ENCODE peak calls at places on chromosomes 6 and 20, in six cellular contexts. One of them, this sample, is unnamed.

GRCh38 chr6:44044154-44044539 is 83.1 kb downstream of the MRPL14 start:
- DNase-seq in cerebellum: no peak
- DNase-seq in activated naive CD4-positive, alpha-beta T cell treated with anti-CD3 and anti-CD28 coated beads for 36 hours: no peak
- DNase-seq in neural progenitor cell: no peak
- DNase-seq in stimulated activated CD8-positive, alpha-beta memory T cell treated with anti-CD3 and anti-CD28 coated beads, Interleukin-15, amount 100 ng/mL, for 1 hour: no peak
- DNase-seq in Caki2: peak
- DNase-seq in this sample: no peak

GRCh38 chr20:38871560-38871953 is 54.7 kb upstream of the FAM83D start:
- DNase-seq in activated naive CD4-positive, alpha-beta T cell treated with anti-CD3 and anti-CD28 coated beads for 36 hours: no peak
- DNase-seq in cerebellum: no peak
- DNase-seq in Caki2: no peak
- DNase-seq in neural progenitor cell: no peak
- DNase-seq in stimulated activated CD8-positive, alpha-beta memory T cell treated with anti-CD3 and anti-CD28 coated beads, Interleukin-15, amount 100 ng/mL, for 1 hour: no peak
- DNase-seq in this sample: no peak

GRCh38 chr20:17421493-17421892 is 109.7 kb downstream of the BFSP1 start:
- DNase-seq in activated naive CD4-positive, alpha-beta T cell treated with anti-CD3 and anti-CD28 coated beads for 36 hours: no peak
- DNase-seq in stimulated activated CD8-positive, alpha-beta memory T cell treated with anti-CD3 and anti-CD28 coated beads, Interleukin-15, amount 100 ng/mL, for 1 hour: no peak
- DNase-seq in Caki2: no peak
- DNase-seq in neural progenitor cell: no peak
- DNase-seq in cerebellum: no peak
- DNase-seq in this sample: no peak

GRCh38 chr6:115768469-115768868 is 292.2 kb downstream of the FRK start:
- DNase-seq in Caki2: no peak
- DNase-seq in activated naive CD4-positive, alpha-beta T cell treated with anti-CD3 and anti-CD28 coated beads for 36 hours: no peak
- DNase-seq in stimulated activated CD8-positive, alpha-beta memory T cell treated with anti-CD3 and anti-CD28 coated beads, Interleukin-15, amount 100 ng/mL, for 1 hour: no peak
- DNase-seq in neural progenitor cell: no peak
- DNase-seq in cerebellum: no peak
- DNase-seq in this sample: no peak

GRCh38 chr6:110590821-110591351 is 114.5 kb upstream of the SLC22A16 start:
- DNase-seq in neural progenitor cell: no peak
- DNase-seq in Caki2: no peak
- DNase-seq in cerebellum: no peak
- DNase-seq in stimulated activated CD8-positive, alpha-beta memory T cell treated with anti-CD3 and anti-CD28 coated beads, Interleukin-15, amount 100 ng/mL, for 1 hour: no peak
- DNase-seq in activated naive CD4-positive, alpha-beta T cell treated with anti-CD3 and anti-CD28 coated beads for 36 hours: no peak
- DNase-seq in this sample: no peak

GRCh38 chr20:45934046-45934586 is 367 bp upstream of the PCIF1 start:
- DNase-seq in Caki2: no peak
- DNase-seq in neural progenitor cell: peak
- DNase-seq in cerebellum: peak
- DNase-seq in stimulated activated CD8-positive, alpha-beta memory T cell treated with anti-CD3 and anti-CD28 coated beads, Interleukin-15, amount 100 ng/mL, for 1 hour: peak
- DNase-seq in activated naive CD4-positive, alpha-beta T cell treated with anti-CD3 and anti-CD28 coated beads for 36 hours: no peak
- DNase-seq in this sample: no peak

GRCh38 chr6:90293319-90293937 is 3.2 kb downstream of the BACH2 start:
- DNase-seq in stimulated activated CD8-positive, alpha-beta memory T cell treated with anti-CD3 and anti-CD28 coated beads, Interleukin-15, amount 100 ng/mL, for 1 hour: no peak
- DNase-seq in activated naive CD4-positive, alpha-beta T cell treated with anti-CD3 and anti-CD28 coated beads for 36 hours: no peak
- DNase-seq in Caki2: peak
- DNase-seq in cerebellum: no peak
- DNase-seq in neural progenitor cell: peak
- DNase-seq in this sample: no peak

GRCh38 chr6:138499303-138499991 is at the start of gene NHSL1:
- DNase-seq in activated naive CD4-positive, alpha-beta T cell treated with anti-CD3 and anti-CD28 coated beads for 36 hours: no peak
- DNase-seq in stimulated activated CD8-positive, alpha-beta memory T cell treated with anti-CD3 and anti-CD28 coated beads, Interleukin-15, amount 100 ng/mL, for 1 hour: no peak
- DNase-seq in Caki2: peak
- DNase-seq in cerebellum: no peak
- DNase-seq in neural progenitor cell: peak
- DNase-seq in this sample: no peak

GRCh38 chr20:44188752-44189151 is 1.8 kb upstream of the JPH2 start:
- DNase-seq in neural progenitor cell: no peak
- DNase-seq in Caki2: no peak
- DNase-seq in activated naive CD4-positive, alpha-beta T cell treated with anti-CD3 and anti-CD28 coated beads for 36 hours: no peak
- DNase-seq in cerebellum: no peak
- DNase-seq in stimulated activated CD8-positive, alpha-beta memory T cell treated with anti-CD3 and anti-CD28 coated beads, Interleukin-15, amount 100 ng/mL, for 1 hour: no peak
- DNase-seq in this sample: no peak

GRCh38 chr20:59291740-59292139 is 8.7 kb upstream of the EDN3 start:
- DNase-seq in neural progenitor cell: no peak
- DNase-seq in activated naive CD4-positive, alpha-beta T cell treated with anti-CD3 and anti-CD28 coated beads for 36 hours: no peak
- DNase-seq in cerebellum: no peak
- DNase-seq in stimulated activated CD8-positive, alpha-beta memory T cell treated with anti-CD3 and anti-CD28 coated beads, Interleukin-15, amount 100 ng/mL, for 1 hour: no peak
- DNase-seq in Caki2: no peak
- DNase-seq in this sample: no peak

GRCh38 chr20:34264141-34264540 is 22.9 kb downstream of the ASIP start:
- DNase-seq in activated naive CD4-positive, alpha-beta T cell treated with anti-CD3 and anti-CD28 coated beads for 36 hours: no peak
- DNase-seq in stimulated activated CD8-positive, alpha-beta memory T cell treated with anti-CD3 and anti-CD28 coated beads, Interleukin-15, amount 100 ng/mL, for 1 hour: no peak
- DNase-seq in Caki2: no peak
- DNase-seq in cerebellum: no peak
- DNase-seq in neural progenitor cell: no peak
- DNase-seq in this sample: no peak

GRCh38 chr20:17969276-17969883 is 562 bp downstream of the MGME1 start:
- DNase-seq in activated naive CD4-positive, alpha-beta T cell treated with anti-CD3 and anti-CD28 coated beads for 36 hours: peak
- DNase-seq in stimulated activated CD8-positive, alpha-beta memory T cell treated with anti-CD3 and anti-CD28 coated beads, Interleukin-15, amount 100 ng/mL, for 1 hour: no peak
- DNase-seq in Caki2: no peak
- DNase-seq in cerebellum: peak
- DNase-seq in neural progenitor cell: peak
- DNase-seq in this sample: peak

GRCh38 chr20:62832212-62832922 is 15.5 kb downstream of the COL9A3 start:
- DNase-seq in stimulated activated CD8-positive, alpha-beta memory T cell treated with anti-CD3 and anti-CD28 coated beads, Interleukin-15, amount 100 ng/mL, for 1 hour: no peak
- DNase-seq in Caki2: no peak
- DNase-seq in activated naive CD4-positive, alpha-beta T cell treated with anti-CD3 and anti-CD28 coated beads for 36 hours: no peak
- DNase-seq in neural progenitor cell: no peak
- DNase-seq in cerebellum: no peak
- DNase-seq in this sample: no peak

GRCh38 chr6:154127638-154128037 is 88.6 kb downstream of the OPRM1 start:
- DNase-seq in neural progenitor cell: peak
- DNase-seq in Caki2: no peak
- DNase-seq in stimulated activated CD8-positive, alpha-beta memory T cell treated with anti-CD3 and anti-CD28 coated beads, Interleukin-15, amount 100 ng/mL, for 1 hour: no peak
- DNase-seq in cerebellum: no peak
- DNase-seq in activated naive CD4-positive, alpha-beta T cell treated with anti-CD3 and anti-CD28 coated beads for 36 hours: no peak
- DNase-seq in this sample: no peak

GRCh38 chr20:3654326-3655031 is 8.7 kb downstream of the GFRA4 start:
- DNase-seq in cerebellum: no peak
- DNase-seq in neural progenitor cell: no peak
- DNase-seq in activated naive CD4-positive, alpha-beta T cell treated with anti-CD3 and anti-CD28 coated beads for 36 hours: no peak
- DNase-seq in Caki2: no peak
- DNase-seq in stimulated activated CD8-positive, alpha-beta memory T cell treated with anti-CD3 and anti-CD28 coated beads, Interleukin-15, amount 100 ng/mL, for 1 hour: no peak
- DNase-seq in this sample: no peak

GRCh38 chr20:14355791-14356190 is 18.4 kb upstream of the FLRT3 start:
- DNase-seq in cerebellum: no peak
- DNase-seq in activated naive CD4-positive, alpha-beta T cell treated with anti-CD3 and anti-CD28 coated beads for 36 hours: no peak
- DNase-seq in neural progenitor cell: no peak
- DNase-seq in stimulated activated CD8-positive, alpha-beta memory T cell treated with anti-CD3 and anti-CD28 coated beads, Interleukin-15, amount 100 ng/mL, for 1 hour: no peak
- DNase-seq in Caki2: no peak
- DNase-seq in this sample: no peak

GRCh38 chr20:34825530-34826362 is at the start of gene NCOA6:
- DNase-seq in cerebellum: peak
- DNase-seq in Caki2: peak
- DNase-seq in neural progenitor cell: peak
- DNase-seq in stimulated activated CD8-positive, alpha-beta memory T cell treated with anti-CD3 and anti-CD28 coated beads, Interleukin-15, amount 100 ng/mL, for 1 hour: peak
- DNase-seq in activated naive CD4-positive, alpha-beta T cell treated with anti-CD3 and anti-CD28 coated beads for 36 hours: peak
- DNase-seq in this sample: peak

GRCh38 chr20:43670423-43670822 is 3.5 kb downstream of the MYBL2 start:
- DNase-seq in activated naive CD4-positive, alpha-beta T cell treated with anti-CD3 and anti-CD28 coated beads for 36 hours: no peak
- DNase-seq in cerebellum: no peak
- DNase-seq in Caki2: no peak
- DNase-seq in neural progenitor cell: no peak
- DNase-seq in stimulated activated CD8-positive, alpha-beta memory T cell treated with anti-CD3 and anti-CD28 coated beads, Interleukin-15, amount 100 ng/mL, for 1 hour: no peak
- DNase-seq in this sample: no peak

GRCh38 chr20:23640018-23640872 is 2.5 kb upstream of the CST3 start:
- DNase-seq in stimulated activated CD8-positive, alpha-beta memory T cell treated with anti-CD3 and anti-CD28 coated beads, Interleukin-15, amount 100 ng/mL, for 1 hour: no peak
- DNase-seq in Caki2: no peak
- DNase-seq in cerebellum: no peak
- DNase-seq in activated naive CD4-positive, alpha-beta T cell treated with anti-CD3 and anti-CD28 coated beads for 36 hours: no peak
- DNase-seq in neural progenitor cell: no peak
- DNase-seq in this sample: no peak

GRCh38 chr6:33197431-33198048 is 2.9 kb downstream of the RXRB start:
- DNase-seq in cerebellum: peak
- DNase-seq in neural progenitor cell: peak
- DNase-seq in activated naive CD4-positive, alpha-beta T cell treated with anti-CD3 and anti-CD28 coated beads for 36 hours: peak
- DNase-seq in stimulated activated CD8-positive, alpha-beta memory T cell treated with anti-CD3 and anti-CD28 coated beads, Interleukin-15, amount 100 ng/mL, for 1 hour: no peak
- DNase-seq in Caki2: peak
- DNase-seq in this sample: no peak

GRCh38 chr6:27839303-27840081 is 72.7 kb downstream of the OR2B2 start:
- DNase-seq in cerebellum: no peak
- DNase-seq in Caki2: peak
- DNase-seq in neural progenitor cell: peak
- DNase-seq in activated naive CD4-positive, alpha-beta T cell treated with anti-CD3 and anti-CD28 coated beads for 36 hours: peak
- DNase-seq in stimulated activated CD8-positive, alpha-beta memory T cell treated with anti-CD3 and anti-CD28 coated beads, Interleukin-15, amount 100 ng/mL, for 1 hour: no peak
- DNase-seq in this sample: no peak

GRCh38 chr6:26022737-26023136 is 60.1 kb downstream of the TRIM38 start:
- DNase-seq in activated naive CD4-positive, alpha-beta T cell treated with anti-CD3 and anti-CD28 coated beads for 36 hours: no peak
- DNase-seq in cerebellum: no peak
- DNase-seq in Caki2: no peak
- DNase-seq in stimulated activated CD8-positive, alpha-beta memory T cell treated with anti-CD3 and anti-CD28 coated beads, Interleukin-15, amount 100 ng/mL, for 1 hour: no peak
- DNase-seq in neural progenitor cell: no peak
- DNase-seq in this sample: no peak

GRCh38 chr20:4341804-4342560 is 326.6 kb upstream of the RNF24 start:
- DNase-seq in Caki2: no peak
- DNase-seq in cerebellum: no peak
- DNase-seq in stimulated activated CD8-positive, alpha-beta memory T cell treated with anti-CD3 and anti-CD28 coated beads, Interleukin-15, amount 100 ng/mL, for 1 hour: no peak
- DNase-seq in activated naive CD4-positive, alpha-beta T cell treated with anti-CD3 and anti-CD28 coated beads for 36 hours: no peak
- DNase-seq in neural progenitor cell: peak
- DNase-seq in this sample: no peak

GRCh38 chr20:45670139-45670538 is at the start of gene WFDC11:
- DNase-seq in stimulated activated CD8-positive, alpha-beta memory T cell treated with anti-CD3 and anti-CD28 coated beads, Interleukin-15, amount 100 ng/mL, for 1 hour: no peak
- DNase-seq in activated naive CD4-positive, alpha-beta T cell treated with anti-CD3 and anti-CD28 coated beads for 36 hours: no peak
- DNase-seq in cerebellum: no peak
- DNase-seq in Caki2: no peak
- DNase-seq in neural progenitor cell: no peak
- DNase-seq in this sample: no peak

GRCh38 chr6:142942805-142943227 is 2.2 kb downstream of the HIVEP2 start:
- DNase-seq in cerebellum: peak
- DNase-seq in stimulated activated CD8-positive, alpha-beta memory T cell treated with anti-CD3 and anti-CD28 coated beads, Interleukin-15, amount 100 ng/mL, for 1 hour: no peak
- DNase-seq in Caki2: peak
- DNase-seq in activated naive CD4-positive, alpha-beta T cell treated with anti-CD3 and anti-CD28 coated beads for 36 hours: no peak
- DNase-seq in neural progenitor cell: no peak
- DNase-seq in this sample: no peak

GRCh38 chr6:157761926-157762325 is 61.1 kb upstream of the SNX9 start:
- DNase-seq in cerebellum: no peak
- DNase-seq in activated naive CD4-positive, alpha-beta T cell treated with anti-CD3 and anti-CD28 coated beads for 36 hours: no peak
- DNase-seq in neural progenitor cell: no peak
- DNase-seq in Caki2: no peak
- DNase-seq in stimulated activated CD8-positive, alpha-beta memory T cell treated with anti-CD3 and anti-CD28 coated beads, Interleukin-15, amount 100 ng/mL, for 1 hour: no peak
- DNase-seq in this sample: no peak

GRCh38 chr6:47262226-47262625 is 47.5 kb downstream of the TNFRSF21 start:
- DNase-seq in neural progenitor cell: no peak
- DNase-seq in activated naive CD4-positive, alpha-beta T cell treated with anti-CD3 and anti-CD28 coated beads for 36 hours: no peak
- DNase-seq in stimulated activated CD8-positive, alpha-beta memory T cell treated with anti-CD3 and anti-CD28 coated beads, Interleukin-15, amount 100 ng/mL, for 1 hour: no peak
- DNase-seq in Caki2: no peak
- DNase-seq in cerebellum: no peak
- DNase-seq in this sample: no peak

GRCh38 chr6:158232445-158233213 is 64.5 kb downstream of the GTF2H5 start:
- DNase-seq in Caki2: peak
- DNase-seq in neural progenitor cell: peak
- DNase-seq in cerebellum: peak
- DNase-seq in stimulated activated CD8-positive, alpha-beta memory T cell treated with anti-CD3 and anti-CD28 coated beads, Interleukin-15, amount 100 ng/mL, for 1 hour: peak
- DNase-seq in activated naive CD4-positive, alpha-beta T cell treated with anti-CD3 and anti-CD28 coated beads for 36 hours: peak
- DNase-seq in this sample: peak

GRCh38 chr20:46025376-46025783 is 3.6 kb upstream of the SLC12A5 start:
- DNase-seq in neural progenitor cell: peak
- DNase-seq in activated naive CD4-positive, alpha-beta T cell treated with anti-CD3 and anti-CD28 coated beads for 36 hours: no peak
- DNase-seq in Caki2: no peak
- DNase-seq in stimulated activated CD8-positive, alpha-beta memory T cell treated with anti-CD3 and anti-CD28 coated beads, Interleukin-15, amount 100 ng/mL, for 1 hour: no peak
- DNase-seq in cerebellum: peak
- DNase-seq in this sample: no peak

GRCh38 chr6:39420300-39421265 is 98.1 kb upstream of the KCNK16 start:
- DNase-seq in cerebellum: no peak
- DNase-seq in neural progenitor cell: no peak
- DNase-seq in stimulated activated CD8-positive, alpha-beta memory T cell treated with anti-CD3 and anti-CD28 coated beads, Interleukin-15, amount 100 ng/mL, for 1 hour: no peak
- DNase-seq in Caki2: no peak
- DNase-seq in activated naive CD4-positive, alpha-beta T cell treated with anti-CD3 and anti-CD28 coated beads for 36 hours: no peak
- DNase-seq in this sample: no peak

GRCh38 chr6:41963371-41963770 is 21.8 kb upstream of the CCND3 start:
- DNase-seq in stimulated activated CD8-positive, alpha-beta memory T cell treated with anti-CD3 and anti-CD28 coated beads, Interleukin-15, amount 100 ng/mL, for 1 hour: no peak
- DNase-seq in Caki2: no peak
- DNase-seq in activated naive CD4-positive, alpha-beta T cell treated with anti-CD3 and anti-CD28 coated beads for 36 hours: peak
- DNase-seq in neural progenitor cell: no peak
- DNase-seq in cerebellum: no peak
- DNase-seq in this sample: no peak

GRCh38 chr20:22763257-22763906 is 179.0 kb upstream of the FOXA2 start:
- DNase-seq in stimulated activated CD8-positive, alpha-beta memory T cell treated with anti-CD3 and anti-CD28 coated beads, Interleukin-15, amount 100 ng/mL, for 1 hour: no peak
- DNase-seq in Caki2: peak
- DNase-seq in cerebellum: no peak
- DNase-seq in activated naive CD4-positive, alpha-beta T cell treated with anti-CD3 and anti-CD28 coated beads for 36 hours: no peak
- DNase-seq in neural progenitor cell: no peak
- DNase-seq in this sample: no peak

GRCh38 chr6:45822269-45822812 is 193.3 kb downstream of the CLIC5 start:
- DNase-seq in activated naive CD4-positive, alpha-beta T cell treated with anti-CD3 and anti-CD28 coated beads for 36 hours: peak
- DNase-seq in stimulated activated CD8-positive, alpha-beta memory T cell treated with anti-CD3 and anti-CD28 coated beads, Interleukin-15, amount 100 ng/mL, for 1 hour: no peak
- DNase-seq in cerebellum: no peak
- DNase-seq in Caki2: no peak
- DNase-seq in neural progenitor cell: no peak
- DNase-seq in this sample: no peak

GRCh38 chr6:69729870-69730449 is 66.8 kb downstream of the LMBRD1 start:
- DNase-seq in stimulated activated CD8-positive, alpha-beta memory T cell treated with anti-CD3 and anti-CD28 coated beads, Interleukin-15, amount 100 ng/mL, for 1 hour: no peak
- DNase-seq in neural progenitor cell: no peak
- DNase-seq in Caki2: no peak
- DNase-seq in activated naive CD4-positive, alpha-beta T cell treated with anti-CD3 and anti-CD28 coated beads for 36 hours: no peak
- DNase-seq in cerebellum: peak
- DNase-seq in this sample: no peak

GRCh38 chr6:20411953-20412352 is 10.3 kb downstream of the E2F3 start:
- DNase-seq in activated naive CD4-positive, alpha-beta T cell treated with anti-CD3 and anti-CD28 coated beads for 36 hours: no peak
- DNase-seq in Caki2: no peak
- DNase-seq in neural progenitor cell: no peak
- DNase-seq in stimulated activated CD8-positive, alpha-beta memory T cell treated with anti-CD3 and anti-CD28 coated beads, Interleukin-15, amount 100 ng/mL, for 1 hour: no peak
- DNase-seq in cerebellum: no peak
- DNase-seq in this sample: no peak

This sample was measured in T-helper 9 cell.